ENCODE peak calls at places on chromosomes 7 and 10, in six cellular contexts. V is activated CD4-positive, alpha-beta T cell treated with anti-CD3 and anti-CD28 coated beads, Interleukin-2, amount 50 U/mL, for 4 hours; A is activated naive CD8-positive, alpha-beta T cell treated with anti-CD3 and anti-CD28 coated beads for 36 hours; P is T-cell; M is choroid plexus epithelial cell; Y is foreskin fibroblast. Z is an unnamed sample.

GRCh38 chr7:112533591-112533990 is 52.8 kb downstream of the LSMEM1 start:
- DNase-seq in V (no peak), A (no peak), P (no peak), M (peak), Y (no peak), Z (no peak)

GRCh38 chr7:102449136-102449535 is 15.5 kb downstream of the ALKBH4 start:
- DNase-seq in V (no peak), A (no peak), P (no peak), M (no peak), Y (no peak), Z (no peak)

GRCh38 chr10:71795248-71795647 is 21.9 kb upstream of the VSIR start:
- DNase-seq in V (no peak), A (no peak), P (no peak), M (peak), Y (no peak), Z (no peak)

GRCh38 chr10:13072339-13072738 is 27.6 kb upstream of the OPTN start:
- DNase-seq in V (no peak), A (no peak), P (no peak), M (no peak), Y (no peak), Z (no peak)

GRCh38 chr7:116942503-116942902 is 10.8 kb upstream of the ST7 start:
- DNase-seq in V (no peak), A (no peak), P (no peak), M (no peak), Y (no peak), Z (no peak)

GRCh38 chr10:6201511-6201975 is 1.2 kb upstream of the PFKFB3 start:
- DNase-seq in V (peak), A (peak), P (peak), M (peak), Y (peak), Z (no peak)

GRCh38 chr7:99579956-99580777 is 17.9 kb upstream of the TMEM225B start:
- DNase-seq in V (peak), A (peak), P (peak), M (peak), Y (no peak), Z (no peak)

GRCh38 chr10:11546581-11546980 is 64.9 kb downstream of the USP6NL start:
- DNase-seq in V (no peak), A (no peak), P (no peak), M (peak), Y (peak), Z (no peak)

GRCh38 chr10:122149607-122150505 is 121.2 kb upstream of the BTBD16 start:
- DNase-seq in V (no peak), A (no peak), P (no peak), M (no peak), Y (no peak), Z (no peak)

GRCh38 chr10:46787321-46787615 is 124.0 kb upstream of the PTPN20 start:
- DNase-seq in V (peak), A (peak), P (peak), M (peak), Y (peak), Z (peak)

GRCh38 chr7:12570529-12571461 is at the start of gene SCIN:
- DNase-seq in V (no peak), A (peak), P (peak), M (no peak), Y (no peak), Z (no peak)

GRCh38 chr10:93208717-93209464 is 135.2 kb downstream of the CYP26A1 start:
- DNase-seq in V (no peak), A (no peak), P (no peak), M (no peak), Y (no peak), Z (no peak)

GRCh38 chr10:470339-471003 is 219.0 kb downstream of the DIP2C start:
- DNase-seq in V (peak), A (peak), P (peak), M (no peak), Y (no peak), Z (no peak)

GRCh38 chr7:33722383-33723096 is 182.8 kb upstream of the BMPER start:
- DNase-seq in V (no peak), A (no peak), P (no peak), M (peak), Y (peak), Z (peak)

GRCh38 chr10:34528320-34528719 is 286.8 kb downstream of the PARD3 start:
- DNase-seq in V (no peak), A (no peak), P (no peak), M (peak), Y (peak), Z (peak)

GRCh38 chr7:27179030-27179429 is 4.9 kb upstream of the HOXA10 start:
- DNase-seq in V (no peak), A (no peak), P (no peak), M (no peak), Y (no peak), Z (no peak)

GRCh38 chr7:76310102-76310957 is 7.9 kb downstream of the HSPB1 start:
- DNase-seq in V (no peak), A (no peak), P (no peak), M (no peak), Y (no peak), Z (no peak)

GRCh38 chr10:99850041-99850766 is 67.8 kb downstream of the ABCC2 start:
- DNase-seq in V (no peak), A (no peak), P (no peak), M (no peak), Y (no peak), Z (no peak)

GRCh38 chr7:138864667-138865066 is 66.7 kb upstream of the ATP6V0A4 start:
- DNase-seq in V (no peak), A (no peak), P (no peak), M (peak), Y (peak), Z (peak)

GRCh38 chr10:53997953-53998352 is 803.1 kb downstream of the PCDH15 start:
- DNase-seq in V (no peak), A (no peak), P (no peak), M (peak), Y (no peak), Z (no peak)

GRCh38 chr7:101553771-101554445 is 75.2 kb downstream of the MYL10 start:
- DNase-seq in V (no peak), A (no peak), P (no peak), M (no peak), Y (no peak), Z (no peak)

GRCh38 chr10:3761916-3762708 is 22.9 kb downstream of the KLF6 start:
- DNase-seq in V (no peak), A (no peak), P (no peak), M (peak), Y (no peak), Z (no peak)

GRCh38 chr7:29297194-29297890 is 102.8 kb downstream of the CHN2 start:
- DNase-seq in V (no peak), A (peak), P (no peak), M (no peak), Y (no peak), Z (no peak)

GRCh38 chr10:31723074-31723750 is 205.4 kb downstream of the ARHGAP12 start:
- DNase-seq in V (no peak), A (no peak), P (no peak), M (peak), Y (no peak), Z (no peak)